ENCODE peak calls at places on chromosomes 6 and 20, in eight cellular contexts. E is left ventricle myocardium inferior; M is heart left ventricle; K is ovary; P is stomach; O is breast epithelium; U is right cardiac atrium; I is naive thymus-derived CD4-positive, alpha-beta T cell. L is an unnamed sample.

GRCh38 chr6:166611631-166612030 is 15.4 kb downstream of the RPS6KA2 start:
- DNase-seq in P (no peak), E (no peak), I (no peak), O (no peak), U (no peak), M (no peak), K (no peak), L (no peak)

GRCh38 chr20:24948939-24949679 is at the start of gene CST7:
- DNase-seq in O (no peak), P (peak), U (peak), I (peak), M (peak), E (no peak), K (no peak), L (no peak)

GRCh38 chr6:19712012-19712688 is 125.0 kb upstream of the ID4 start:
- DNase-seq in I (no peak), K (no peak), P (no peak), E (no peak), O (no peak), M (no peak), U (no peak), L (no peak)

GRCh38 chr6:17865243-17865642 is 122.2 kb downstream of the KIF13A start:
- DNase-seq in U (peak), K (no peak), O (peak), E (peak), M (no peak), I (no peak), P (no peak), L (no peak)

GRCh38 chr6:25579902-25580495 is 72.0 kb upstream of the SCGN start:
- DNase-seq in U (no peak), I (no peak), P (no peak), K (no peak), M (no peak), E (no peak), O (no peak), L (no peak)

GRCh38 chr6:44076366-44077200 is 50.7 kb downstream of the MRPL14 start:
- DNase-seq in K (peak), I (no peak), O (no peak), P (peak), E (peak), U (peak), M (peak), L (no peak)

GRCh38 chr20:6685181-6685582 is 82.3 kb upstream of the BMP2 start:
- DNase-seq in K (no peak), P (no peak), M (no peak), I (no peak), U (no peak), O (no peak), E (no peak), L (no peak)

GRCh38 chr6:99151634-99152344 is 197.7 kb downstream of the FAXC start:
- DNase-seq in O (no peak), M (no peak), U (peak), I (no peak), E (peak), K (no peak), P (peak), L (no peak)

GRCh38 chr20:50584687-50585086 is 74.5 kb downstream of the PTPN1 start:
- DNase-seq in M (no peak), I (no peak), P (no peak), O (no peak), U (no peak), K (no peak), E (no peak), L (no peak)

GRCh38 chr20:48822879-48823385 is 4.9 kb downstream of the PREX1 start:
- DNase-seq in O (no peak), I (peak), K (no peak), E (no peak), U (no peak), M (no peak), P (no peak), L (no peak)

GRCh38 chr6:89727501-89727900 is 89.0 kb upstream of the LYRM2 start:
- DNase-seq in K (no peak), I (no peak), O (no peak), P (no peak), M (no peak), U (no peak), E (no peak), L (no peak)

GRCh38 chr6:118843685-118844390 is 50.1 kb upstream of the ASF1A start:
- DNase-seq in M (no peak), O (no peak), I (no peak), U (no peak), P (no peak), K (no peak), E (no peak), L (no peak)

GRCh38 chr6:165227644-165228329 is 81.6 kb downstream of the C6orf118 start:
- DNase-seq in K (no peak), I (no peak), M (no peak), O (no peak), P (no peak), E (no peak), U (no peak), L (no peak)

GRCh38 chr6:117215353-117216090 is 49.8 kb upstream of the VGLL2 start:
- DNase-seq in O (no peak), P (no peak), E (no peak), I (no peak), M (no peak), K (no peak), U (no peak), L (no peak)

GRCh38 chr6:10425973-10426780 is 11.3 kb upstream of the TFAP2A start:
- DNase-seq in U (no peak), P (peak), O (no peak), K (peak), I (no peak), M (peak), E (no peak), L (no peak)

GRCh38 chr6:89400912-89401399 is 11.1 kb downstream of the RRAGD start:
- DNase-seq in U (no peak), K (no peak), E (no peak), P (no peak), I (no peak), O (no peak), M (no peak), L (no peak)

GRCh38 chr6:45986746-45987274 is 28.9 kb downstream of the CLIC5 start:
- DNase-seq in P (no peak), M (no peak), E (no peak), I (no peak), U (no peak), K (no peak), O (no peak), L (no peak)

GRCh38 chr6:145569140-145569539 is 166.2 kb downstream of the EPM2A start:
- DNase-seq in O (no peak), E (no peak), U (no peak), M (no peak), P (no peak), I (no peak), K (no peak), L (no peak)

GRCh38 chr6:125747589-125748533 is 1.6 kb upstream of the HEY2 start:
- DNase-seq in E (peak), M (peak), O (peak), K (peak), U (peak), P (peak), I (peak), L (no peak)

GRCh38 chr6:159594750-159595117 is 98.3 kb downstream of the SOD2 start:
- DNase-seq in K (no peak), O (no peak), E (no peak), M (no peak), I (no peak), P (no peak), U (no peak), L (no peak)

GRCh38 chr6:108497883-108498282 is 62.8 kb upstream of the FOXO3 start:
- DNase-seq in E (no peak), O (no peak), I (no peak), P (no peak), U (no peak), K (no peak), M (no peak), L (no peak)

GRCh38 chr6:154673919-154674318 is 59.3 kb upstream of the SCAF8 start:
- DNase-seq in E (no peak), I (no peak), K (no peak), M (no peak), O (no peak), P (no peak), U (no peak), L (no peak)

GRCh38 chr6:126696921-126697693 is 357.2 kb downstream of the CENPW start:
- DNase-seq in P (no peak), M (no peak), U (no peak), I (no peak), K (no peak), E (no peak), O (no peak), L (no peak)

GRCh38 chr6:138431276-138432062 is 27.4 kb downstream of the HEBP2 start:
- DNase-seq in M (no peak), K (no peak), U (no peak), E (no peak), O (no peak), I (no peak), P (no peak), L (no peak)

GRCh38 chr6:128368213-128369000 is 152.0 kb downstream of the PTPRK start:
- DNase-seq in P (no peak), M (no peak), E (no peak), I (no peak), O (no peak), U (no peak), K (no peak), L (no peak)

GRCh38 chr6:37793067-37793466 is 26.5 kb upstream of the ZFAND3 start:
- DNase-seq in U (no peak), K (no peak), P (no peak), M (no peak), I (no peak), E (no peak), O (no peak), L (no peak)

GRCh38 chr20:667351-668034 is 8.1 kb downstream of the SCRT2 start:
- DNase-seq in K (no peak), P (peak), U (peak), M (no peak), I (no peak), E (peak), O (no peak), L (peak)

GRCh38 chr6:26520088-26520839 is 17.9 kb upstream of the HMGN4 start:
- DNase-seq in M (no peak), P (no peak), E (no peak), K (no peak), O (peak), U (peak), I (peak), L (no peak)

GRCh38 chr20:10987651-10988383 is 314.0 kb upstream of the JAG1 start:
- DNase-seq in K (no peak), M (no peak), O (no peak), E (no peak), U (no peak), I (no peak), P (no peak), L (no peak)

GRCh38 chr6:141024526-141024925 is 1108.2 kb upstream of the GJE1 start:
- DNase-seq in I (no peak), O (no peak), K (no peak), E (no peak), U (no peak), P (no peak), M (no peak), L (no peak)

GRCh38 chr6:57294829-57295228 is 22.6 kb upstream of the PRIM2 start:
- DNase-seq in U (peak), M (no peak), K (no peak), E (no peak), O (no peak), P (no peak), I (no peak), L (peak)

GRCh38 chr20:3732327-3733118 is at the start of gene HSPA12B:
- DNase-seq in K (peak), E (no peak), U (peak), M (peak), P (no peak), I (no peak), O (no peak), L (no peak)

DNA sequence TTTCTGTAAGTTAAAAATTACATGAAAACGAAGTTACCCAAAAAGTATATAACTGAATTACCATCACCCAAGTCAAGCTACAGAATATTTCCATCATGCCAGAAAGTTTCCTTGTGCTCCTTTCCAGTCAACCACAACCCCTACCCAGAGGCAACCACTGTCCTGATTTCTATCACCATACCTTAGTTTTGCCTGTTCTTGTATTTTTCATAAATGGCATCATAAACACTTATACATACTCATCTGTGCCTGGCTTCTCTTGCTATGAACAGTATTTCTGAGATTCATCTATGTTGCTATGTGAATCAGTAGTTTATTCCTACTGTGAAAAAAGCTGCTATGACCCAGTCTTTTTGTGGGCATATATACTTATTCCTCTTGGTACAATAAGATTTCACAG is 7.4 kb downstream of the FKBP5 start:
- DNase-seq in U (no peak), O (no peak), P (no peak), E (no peak), K (no peak), M (no peak), I (no peak), L (no peak)
- H3K4me3 ChIP-seq in U (no peak), O (no peak), P (no peak), E (no peak), K (no peak), M (no peak), I (no peak), L (no peak)

DNA sequence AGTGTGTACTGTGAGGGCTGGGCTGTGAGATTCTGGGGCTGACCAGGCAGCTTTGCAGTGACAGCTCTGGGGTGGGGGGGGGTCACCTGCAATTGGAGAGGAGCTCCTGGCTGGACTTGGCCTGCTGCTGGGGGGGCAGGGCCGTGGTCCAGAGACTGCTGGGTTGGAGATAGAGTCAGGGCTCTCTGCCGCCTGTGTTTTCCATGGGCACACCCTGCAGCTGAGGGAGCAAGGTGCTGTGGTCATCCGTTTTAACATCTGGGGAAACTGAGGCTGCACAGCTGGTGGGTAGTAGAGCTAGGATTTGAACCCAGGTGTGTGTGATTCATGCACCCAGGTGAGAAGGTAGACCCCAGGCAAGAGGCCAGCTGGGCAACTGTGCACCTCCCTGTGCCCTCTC is 7.3 kb downstream of the DLGAP4 start:
- DNase-seq in K (no peak), U (no peak), I (no peak), M (no peak), P (no peak), O (no peak), E (no peak), L (no peak)
- H3K27ac ChIP-seq in K (no peak), U (no peak), I (no peak), M (no peak), P (no peak), O (no peak), E (no peak), L (no peak)

DNA sequence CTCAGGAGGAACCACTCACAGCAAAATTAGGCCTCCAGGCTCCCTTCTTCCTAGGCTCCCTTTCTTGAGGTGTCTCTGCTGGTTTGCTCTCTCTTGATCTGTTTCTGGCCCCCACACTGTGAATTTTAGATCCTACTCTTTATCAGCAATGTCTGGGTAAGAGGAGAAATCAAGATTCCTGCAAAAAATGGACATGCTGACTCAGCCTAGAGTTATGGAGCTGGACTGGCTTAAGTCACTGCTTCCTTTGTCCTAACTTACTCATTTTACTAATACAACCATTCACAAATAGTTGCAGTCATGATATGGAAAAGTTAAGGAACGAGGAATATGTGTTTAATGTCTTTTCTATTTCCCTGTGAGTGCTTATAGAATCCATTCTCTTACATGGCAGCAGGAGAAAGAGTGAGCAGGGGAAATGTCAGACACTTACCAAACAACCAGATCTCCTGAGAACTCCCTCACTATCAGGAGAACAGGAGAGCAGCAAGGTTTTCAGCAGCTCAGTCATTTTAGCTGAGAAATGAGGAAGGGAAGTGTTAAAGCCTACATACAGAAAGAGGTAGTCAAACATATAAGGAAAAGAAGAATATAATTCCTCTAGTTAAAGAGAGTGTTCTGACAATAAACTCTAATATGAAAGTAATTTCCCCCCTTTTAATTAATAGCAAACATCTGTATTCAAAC is 160.8 kb downstream of the PDE7B start:
- DNase-seq in I (no peak), M (no peak), E (no peak), U (no peak), P (no peak), K (no peak), O (no peak), L (no peak)
- H3K4me3 ChIP-seq in I (no peak), M (no peak), E (no peak), U (no peak), P (no peak), K (no peak), O (no peak), L (no peak)

GRCh38 chr6:153043719-153044118 is 41.2 kb upstream of the MTRF1L start:
- DNase-seq in I (no peak), U (no peak), O (no peak), M (no peak), E (no peak), K (no peak), P (no peak), L (no peak)
- H3K27ac ChIP-seq in I (no peak), U (no peak), O (no peak), M (no peak), E (no peak), K (no peak), P (no peak), L (no peak)